ENCODE peak calls at places on chromosome 21, in six cellular contexts. R, P, K, D, L and C are unnamed samples.

GRCh38 chr21:41894922-41895557 is 15.9 kb upstream of the PRDM15 start:
- DNase-seq in D (no peak), L (peak), P (no peak), R (peak), K (no peak), C (no peak)

GRCh38 chr21:35189077-35189863 is 140.2 kb upstream of the RUNX1 start:
- DNase-seq in L (peak), D (no peak), K (no peak), P (no peak), R (no peak), C (no peak)

GRCh38 chr21:43194303-43195130 is 25.7 kb downstream of the CRYAA start:
- DNase-seq in P (no peak), D (no peak), L (no peak), R (no peak), K (no peak), C (no peak)

GRCh38 chr21:35015435-35016024 is 33.6 kb downstream of the RUNX1 start:
- DNase-seq in R (no peak), D (no peak), L (no peak), K (no peak), P (no peak), C (no peak)

GRCh38 chr21:14716761-14717396 is 170.8 kb upstream of the SAMSN1 start:
- DNase-seq in D (no peak), K (no peak), R (no peak), P (no peak), L (no peak), C (no peak)

GRCh38 chr21:45863751-45864150 is 117.8 kb upstream of the COL6A1 start:
- DNase-seq in P (no peak), L (no peak), D (no peak), K (no peak), R (no peak), C (no peak)

GRCh38 chr21:30044447-30045064 is 104.8 kb upstream of the GRIK1 start:
- DNase-seq in D (peak), L (peak), P (no peak), R (peak), K (peak), C (peak)

GRCh38 chr21:46180079-46180722 is 4.1 kb downstream of the SPATC1L start:
- DNase-seq in K (no peak), L (no peak), R (no peak), D (no peak), P (no peak), C (peak)

GRCh38 chr21:46515109-46515508 is 56.4 kb downstream of the DIP2A start:
- DNase-seq in R (no peak), D (no peak), L (no peak), P (peak), K (peak), C (peak)

GRCh38 chr21:24220466-24220865 is 1386.8 kb downstream of the MRPL39 start:
- DNase-seq in L (no peak), P (no peak), R (no peak), K (no peak), D (no peak), C (no peak)

GRCh38 chr21:37564924-37565529 is 198.5 kb downstream of the DYRK1A start:
- DNase-seq in D (no peak), L (no peak), K (peak), P (no peak), R (no peak), C (peak)

GRCh38 chr21:46604975-46605758 is at the start of gene S100B:
- DNase-seq in P (no peak), K (peak), R (no peak), D (no peak), L (no peak), C (peak)

GRCh38 chr21:42187976-42188653 is 30.8 kb upstream of the ABCG1 start:
- DNase-seq in P (peak), L (no peak), K (peak), R (no peak), D (no peak), C (peak)

GRCh38 chr21:37551406-37552355 is 185.1 kb downstream of the DYRK1A start:
- DNase-seq in L (peak), R (peak), P (no peak), D (no peak), K (no peak), C (no peak)

GRCh38 chr21:33402011-33402979 is 918 bp upstream of the IFNGR2 start:
- DNase-seq in R (no peak), D (no peak), L (no peak), K (peak), P (peak), C (peak)

GRCh38 chr21:34129039-34129891 is 55.9 kb downstream of the MRPS6 start:
- DNase-seq in D (no peak), P (peak), K (peak), R (peak), L (peak), C (no peak)

GRCh38 chr21:46161180-46161799 is 5.9 kb upstream of the FTCD start:
- DNase-seq in K (no peak), L (no peak), D (no peak), P (peak), R (no peak), C (no peak)

GRCh38 chr21:15729346-15729673 is 472 bp upstream of the USP25 start:
- DNase-seq in K (no peak), D (no peak), P (no peak), R (no peak), L (no peak), C (no peak)

GRCh38 chr21:31282095-31282709 is 61.9 kb downstream of the TIAM1 start:
- DNase-seq in K (no peak), L (peak), P (no peak), D (peak), R (peak), C (no peak)

GRCh38 chr21:45167796-45168222 is 93.4 kb downstream of the ADARB1 start:
- DNase-seq in P (no peak), R (no peak), L (peak), D (no peak), K (no peak), C (no peak)

GRCh38 chr21:16535100-16535418 is 805.3 kb downstream of the USP25 start:
- DNase-seq in R (peak), D (peak), K (peak), L (no peak), P (peak), C (no peak)

GRCh38 chr21:34198232-34199120 is 125.1 kb downstream of the MRPS6 start:
- DNase-seq in P (no peak), K (no peak), R (no peak), D (no peak), L (no peak), C (peak)

GRCh38 chr21:46064870-46065214 is 33.1 kb upstream of the COL6A2 start:
- DNase-seq in K (no peak), R (no peak), D (no peak), L (no peak), P (no peak), C (no peak)

GRCh38 chr21:36691539-36692124 is 7.3 kb upstream of the SIM2 start:
- DNase-seq in K (no peak), P (no peak), R (no peak), D (no peak), L (no peak), C (no peak)

GRCh38 chr21:41367598-41368360 is 6.0 kb downstream of the MX2 start:
- DNase-seq in D (no peak), K (peak), L (no peak), R (no peak), P (no peak), C (peak)